ENCODE peak calls at places on chromosome 2, in nine cellular contexts. I is endothelial cell of umbilical vein, H is right cardiac atrium, S is midbrain, O is RKO, T is stomach, X is GM04504, K is K562, D is DMS153. W is an unnamed sample.
A peak's percentile ranks its signal among the peaks of the same experiment; 100 is the strongest.

GRCh38 chr2:98730851-98731708 is at the start of gene MGAT4A:
- DNase-seq in K (peak; percentile 93), D (no peak), I (peak; percentile 52), X (peak; percentile 2), T (peak; percentile 82), H (peak; percentile 93), O (peak; percentile 59), S (peak; percentile 83), W (peak; percentile 28)

GRCh38 chr2:205017381-205017780 is 472.1 kb downstream of the PARD3B start:
- DNase-seq in D (peak; percentile 48), K (no peak), X (no peak), H (no peak), O (no peak), S (peak; percentile 39), I (no peak), T (no peak), W (no peak)

GRCh38 chr2:226431301-226431955 is 368.2 kb downstream of the IRS1 start:
- DNase-seq in D (no peak), T (no peak), O (no peak), I (no peak), X (no peak), K (no peak), H (no peak), S (no peak), W (peak; percentile 34)

GRCh38 chr2:98800330-98801064 is 69.6 kb upstream of the MGAT4A start:
- DNase-seq in X (no peak), K (no peak), D (no peak), S (no peak), I (peak; percentile 68), O (no peak), H (no peak), T (peak; percentile 76), W (no peak)

GRCh38 chr2:100043246-100043890 is 99.0 kb downstream of the AFF3 start:
- DNase-seq in K (no peak), H (no peak), X (no peak), D (no peak), I (no peak), O (no peak), T (no peak), S (no peak), W (peak; percentile 81)

GRCh38 chr2:6368271-6368670 is 497.4 kb downstream of the CMPK2 start:
- DNase-seq in D (no peak), H (no peak), T (no peak), I (no peak), X (no peak), K (no peak), O (no peak), S (no peak), W (no peak)

GRCh38 chr2:197092431-197092830 is 165.9 kb upstream of the PGAP1 start:
- DNase-seq in S (no peak), K (no peak), O (no peak), X (peak; percentile 82), I (no peak), H (no peak), D (no peak), T (no peak), W (no peak)

GRCh38 chr2:238946586-238947242 is 98.8 kb downstream of the TWIST2 start:
- DNase-seq in I (no peak), S (no peak), D (no peak), O (no peak), T (peak; percentile 13), X (no peak), K (no peak), H (peak; percentile 42), W (no peak)